ENCODE peak calls at places on chromosomes 3 and 15, in six cellular contexts. N is stromal cell of bone marrow; A is fibroblast of pulmonary artery; F is NCI-H82; O is activated naive CD8-positive, alpha-beta T cell treated with anti-CD3 and anti-CD28 coated beads for 36 hours; B is CD4-positive, alpha-beta memory T cell. S is an unnamed sample.

GRCh38 chr3:117657278-117657677 is 947.7 kb downstream of the TUSC7 start:
- DNase-seq in N (no peak), A (no peak), F (no peak), O (no peak), B (no peak), S (no peak)

GRCh38 chr3:11556234-11556633 is 87.5 kb downstream of the VGLL4 start:
- DNase-seq in N (no peak), A (no peak), F (no peak), O (no peak), B (no peak), S (no peak)

GRCh38 chr3:185724761-185725160 is 100.1 kb downstream of the IGF2BP2 start:
- DNase-seq in N (no peak), A (peak; percentile 61), F (no peak), O (no peak), B (no peak), S (no peak)

GRCh38 chr3:111903067-111903511 is 44.0 kb downstream of the PHLDB2 start:
- DNase-seq in N (peak; percentile 37), A (peak; percentile 82), F (no peak), O (no peak), B (no peak), S (peak; percentile 70)

GRCh38 chr3:53194218-53195065 is 33.4 kb downstream of the PRKCD start:
- DNase-seq in N (no peak), A (peak; percentile 61), F (peak; percentile 5), O (no peak), B (no peak), S (no peak)

GRCh38 chr15:52780172-52780980 is 9.8 kb downstream of the ONECUT1 start:
- DNase-seq in N (peak; percentile 23), A (peak; percentile 66), F (peak; percentile 82), O (peak; percentile 53), B (peak; percentile 63), S (peak; percentile 19)

GRCh38 chr3:193971268-193971751 is 164.6 kb upstream of the HES1 start:
- DNase-seq in N (no peak), A (no peak), F (no peak), O (no peak), B (no peak), S (peak; percentile 15)

GRCh38 chr3:66400381-66401156 is 100.3 kb downstream of the LRIG1 start:
- DNase-seq in N (no peak), A (no peak), F (no peak), O (no peak), B (no peak), S (no peak)

GRCh38 chr3:126452213-126452612 is 23.5 kb downstream of the ZXDC start:
- DNase-seq in N (no peak), A (no peak), F (no peak), O (no peak), B (no peak), S (no peak)

GRCh38 chr15:31953573-31953972 is 76.7 kb upstream of the CHRNA7 start:
- DNase-seq in N (no peak), A (no peak), F (peak; percentile 40), O (no peak), B (no peak), S (no peak)

S was measured in amniotic epithelial cell.